ENCODE peak calls at places on chromosomes 13 and 19, in four cellular contexts. O, N, V and A are unnamed samples.

GRCh38 chr19:41219924-41220567 is 1.0 kb downstream of the AXL start:
- DNase-seq in N (no peak), V (no peak), O (peak), A (no peak)

GRCh38 chr13:92175330-92175729 is 776.9 kb downstream of the GPC5 start:
- DNase-seq in O (peak), N (peak), V (no peak), A (no peak)

GRCh38 chr13:38308736-38309135 is 40.9 kb upstream of the UFM1 start:
- DNase-seq in V (no peak), O (peak), N (no peak), A (no peak)

GRCh38 chr19:41511628-41512027 is 64.3 kb upstream of the CEACAM21 start:
- DNase-seq in O (no peak), N (no peak), V (no peak), A (no peak)

GRCh38 chr19:35045667-35046300 is 4.3 kb downstream of the HPN start:
- DNase-seq in O (peak), N (no peak), V (no peak), A (no peak)

GRCh38 chr19:20423381-20424207 is 142.0 kb downstream of the ZNF737 start:
- DNase-seq in V (no peak), O (peak), N (peak), A (no peak)

GRCh38 chr19:45882652-45883585 is 3.0 kb downstream of the IRF2BP1 start:
- DNase-seq in O (peak), N (peak), V (no peak), A (no peak)

GRCh38 chr13:111031531-111031961 is 83.6 kb upstream of the ARHGEF7 start:
- DNase-seq in V (no peak), N (no peak), O (peak), A (no peak)

GRCh38 chr19:52991484-52991883 is 22.2 kb upstream of the ERVV-1 start:
- DNase-seq in O (peak), N (no peak), V (no peak), A (no peak)

GRCh38 chr13:94177041-94177440 is 302.4 kb downstream of the DCT start:
- DNase-seq in N (no peak), O (peak), V (no peak), A (no peak)

GRCh38 chr13:48507024-48507423 is 25.9 kb downstream of the RCBTB2 start:
- DNase-seq in N (no peak), O (no peak), V (no peak), A (no peak)

GRCh38 chr19:16626796-16627193 is 1.2 kb downstream of the MED26 start:
- DNase-seq in V (no peak), O (no peak), N (no peak), A (no peak)

GRCh38 chr13:90302113-90302512 is 1045.4 kb upstream of the MIR17HG start:
- DNase-seq in V (no peak), O (peak), N (no peak), A (no peak)

GRCh38 chr13:109214393-109214792 is 572.0 kb downstream of the IRS2 start:
- DNase-seq in V (no peak), O (peak), N (no peak), A (no peak)

GRCh38 chr19:56071151-56071550 is 49.9 kb downstream of the ZNF787 start:
- DNase-seq in O (peak), V (no peak), N (no peak), A (no peak)

GRCh38 chr13:59880468-59880867 is 283.3 kb downstream of the DIAPH3 start:
- DNase-seq in V (no peak), O (peak), N (no peak), A (no peak)

GRCh38 chr19:3094638-3095374 is 644 bp downstream of the GNA11 start:
- DNase-seq in O (peak), N (no peak), V (no peak), A (no peak)

GRCh38 chr19:38389101-38389925 is 816 bp downstream of the SPRED3 start:
- DNase-seq in V (no peak), N (peak), O (peak), A (no peak)

GRCh38 chr13:20814224-20814910 is 40.6 kb upstream of the EEF1AKMT1 start:
- DNase-seq in N (no peak), V (no peak), O (peak), A (no peak)

GRCh38 chr19:33358408-33358807 is 15.1 kb upstream of the CEBPG start:
- DNase-seq in O (no peak), N (no peak), V (no peak), A (no peak)

GRCh38 chr19:3179739-3180293 is 1.2 kb downstream of the S1PR4 start:
- DNase-seq in N (no peak), O (no peak), V (no peak), A (no peak)

GRCh38 chr19:5623397-5624153 is 692 bp downstream of the SAFB start:
- DNase-seq in O (no peak), V (no peak), N (no peak), A (no peak)

GRCh38 chr19:3408996-3409345 is 42.6 kb downstream of the NFIC start:
- DNase-seq in O (no peak), N (no peak), V (no peak), A (no peak)

GRCh38 chr13:53368948-53369347 is 340.3 kb downstream of the OLFM4 start:
- DNase-seq in O (no peak), N (no peak), V (no peak), A (no peak)

GRCh38 chr13:101474419-101474957 is 22.0 kb downstream of the ITGBL1 start:
- DNase-seq in N (peak), V (no peak), O (peak), A (no peak)